ENCODE peak calls at places on chromosomes 2 and 18, in nine cellular contexts. One of them, this sample, is unnamed.

GRCh38 chr2:61632276-61633169 is 94.4 kb upstream of the XPO1 start:
- DNase-seq in lower lobe of right lung: no peak
- DNase-seq in IMR-90: no peak
- DNase-seq in astrocyte of the spinal cord: peak; percentile 28
- DNase-seq in fibroblast of lung: no peak
- DNase-seq in AG04450: no peak
- DNase-seq in stomach: no peak
- DNase-seq in HepG2: no peak
- DNase-seq in NT2/D1: no peak
- DNase-seq in this sample: no peak

GRCh38 chr18:74550886-74551285 is 16.6 kb downstream of the CNDP1 start:
- DNase-seq in lower lobe of right lung: no peak
- DNase-seq in IMR-90: no peak
- DNase-seq in astrocyte of the spinal cord: no peak
- DNase-seq in fibroblast of lung: no peak
- DNase-seq in AG04450: no peak
- DNase-seq in stomach: no peak
- DNase-seq in HepG2: no peak
- DNase-seq in NT2/D1: no peak
- DNase-seq in this sample: no peak

GRCh38 chr18:10715791-10716190 is 190.0 kb downstream of the NAPG start:
- DNase-seq in lower lobe of right lung: no peak
- DNase-seq in IMR-90: peak; percentile 73
- DNase-seq in astrocyte of the spinal cord: peak; percentile 42
- DNase-seq in fibroblast of lung: peak; percentile 72
- DNase-seq in AG04450: no peak
- DNase-seq in stomach: no peak
- DNase-seq in HepG2: no peak
- DNase-seq in NT2/D1: no peak
- DNase-seq in this sample: no peak

GRCh38 chr2:203683932-203684556 is 22.4 kb upstream of the CD28 start:
- DNase-seq in lower lobe of right lung: no peak
- DNase-seq in IMR-90: peak; percentile 92
- DNase-seq in astrocyte of the spinal cord: peak; percentile 88
- DNase-seq in fibroblast of lung: peak; percentile 69
- DNase-seq in AG04450: peak; percentile 55
- DNase-seq in stomach: no peak
- DNase-seq in HepG2: peak; percentile 71
- DNase-seq in NT2/D1: no peak
- DNase-seq in this sample: no peak

GRCh38 chr18:21004721-21005120 is 106.9 kb downstream of the ROCK1 start:
- DNase-seq in lower lobe of right lung: no peak
- DNase-seq in IMR-90: peak; percentile 86
- DNase-seq in astrocyte of the spinal cord: peak; percentile 84
- DNase-seq in fibroblast of lung: peak; percentile 94
- DNase-seq in AG04450: peak; percentile 15
- DNase-seq in stomach: no peak
- DNase-seq in HepG2: no peak
- DNase-seq in NT2/D1: no peak
- DNase-seq in this sample: no peak

GRCh38 chr2:132670104-132670960 is at the start of gene LYPD1:
- DNase-seq in lower lobe of right lung: peak; percentile 46
- DNase-seq in IMR-90: no peak
- DNase-seq in astrocyte of the spinal cord: peak; percentile 65
- DNase-seq in fibroblast of lung: no peak
- DNase-seq in AG04450: no peak
- DNase-seq in stomach: no peak
- DNase-seq in HepG2: no peak
- DNase-seq in NT2/D1: no peak
- DNase-seq in this sample: no peak

GRCh38 chr2:76008001-76008702 is 297.4 kb upstream of the GCFC2 start:
- DNase-seq in lower lobe of right lung: peak; percentile 45
- DNase-seq in IMR-90: no peak
- DNase-seq in astrocyte of the spinal cord: no peak
- DNase-seq in fibroblast of lung: no peak
- DNase-seq in AG04450: no peak
- DNase-seq in stomach: peak; percentile 81
- DNase-seq in HepG2: no peak
- DNase-seq in NT2/D1: peak; percentile 6
- DNase-seq in this sample: peak; percentile 83

GRCh38 chr2:189082576-189082975 is 97.0 kb downstream of the COL5A2 start:
- DNase-seq in lower lobe of right lung: peak; percentile 45
- DNase-seq in IMR-90: peak; percentile 86
- DNase-seq in astrocyte of the spinal cord: peak; percentile 82
- DNase-seq in fibroblast of lung: peak; percentile 97
- DNase-seq in AG04450: no peak
- DNase-seq in stomach: no peak
- DNase-seq in HepG2: no peak
- DNase-seq in NT2/D1: no peak
- DNase-seq in this sample: no peak

GRCh38 chr18:39244242-39244641 is 1678.6 kb upstream of the CELF4 start:
- DNase-seq in lower lobe of right lung: no peak
- DNase-seq in IMR-90: no peak
- DNase-seq in astrocyte of the spinal cord: no peak
- DNase-seq in fibroblast of lung: no peak
- DNase-seq in AG04450: no peak
- DNase-seq in stomach: no peak
- DNase-seq in HepG2: no peak
- DNase-seq in NT2/D1: no peak
- DNase-seq in this sample: no peak

GRCh38 chr2:198518935-198519334 is 714.5 kb downstream of the PLCL1 start:
- DNase-seq in lower lobe of right lung: no peak
- DNase-seq in IMR-90: no peak
- DNase-seq in astrocyte of the spinal cord: no peak
- DNase-seq in fibroblast of lung: no peak
- DNase-seq in AG04450: no peak
- DNase-seq in stomach: no peak
- DNase-seq in HepG2: no peak
- DNase-seq in NT2/D1: no peak
- DNase-seq in this sample: no peak

GRCh38 chr18:46343940-46344372 is 239.8 kb downstream of the HAUS1 start:
- DNase-seq in lower lobe of right lung: peak; percentile 61
- DNase-seq in IMR-90: no peak
- DNase-seq in astrocyte of the spinal cord: no peak
- DNase-seq in fibroblast of lung: no peak
- DNase-seq in AG04450: no peak
- DNase-seq in stomach: no peak
- DNase-seq in HepG2: no peak
- DNase-seq in NT2/D1: no peak
- DNase-seq in this sample: no peak

GRCh38 chr18:27331606-27332005 is 146.5 kb upstream of the CHST9 start:
- DNase-seq in lower lobe of right lung: no peak
- DNase-seq in IMR-90: no peak
- DNase-seq in astrocyte of the spinal cord: no peak
- DNase-seq in fibroblast of lung: no peak
- DNase-seq in AG04450: no peak
- DNase-seq in stomach: no peak
- DNase-seq in HepG2: no peak
- DNase-seq in NT2/D1: no peak
- DNase-seq in this sample: no peak

GRCh38 chr2:7674606-7675005 is 757.4 kb downstream of the RNF144A start:
- DNase-seq in lower lobe of right lung: no peak
- DNase-seq in IMR-90: no peak
- DNase-seq in astrocyte of the spinal cord: no peak
- DNase-seq in fibroblast of lung: no peak
- DNase-seq in AG04450: no peak
- DNase-seq in stomach: no peak
- DNase-seq in HepG2: no peak
- DNase-seq in NT2/D1: no peak
- DNase-seq in this sample: no peak

DNA sequence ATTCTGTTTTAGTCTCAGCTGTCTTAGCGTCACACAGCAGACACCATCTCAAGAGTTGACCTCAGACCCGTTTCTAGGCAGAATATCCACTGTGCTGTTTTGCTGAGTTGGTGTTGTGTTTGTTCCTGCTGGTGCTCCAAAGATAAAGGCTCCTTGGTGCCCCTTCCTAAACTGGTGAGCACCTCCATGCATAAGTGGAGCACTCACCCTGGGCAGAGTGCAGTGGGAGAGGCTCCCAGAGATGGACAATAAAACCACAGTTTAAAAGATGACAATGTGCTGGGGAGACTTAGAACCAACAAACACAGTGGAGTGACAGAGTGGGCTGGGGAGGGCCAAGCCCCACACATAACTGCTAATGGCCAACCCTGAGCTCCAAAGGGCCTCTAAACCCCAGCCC is 271.1 kb downstream of the PHLPP1 start:
- DNase-seq in lower lobe of right lung: no peak
- DNase-seq in IMR-90: no peak
- DNase-seq in astrocyte of the spinal cord: no peak
- DNase-seq in fibroblast of lung: no peak
- DNase-seq in AG04450: no peak
- DNase-seq in stomach: no peak
- DNase-seq in HepG2: no peak
- DNase-seq in NT2/D1: no peak
- DNase-seq in this sample: no peak
- H3K4me3 ChIP-seq in lower lobe of right lung: no peak overlapping the region
- H3K4me3 ChIP-seq in IMR-90: no peak overlapping the region
- H3K4me3 ChIP-seq in astrocyte of the spinal cord: no peak overlapping the region
- H3K4me3 ChIP-seq in fibroblast of lung: no peak overlapping the region
- H3K4me3 ChIP-seq in AG04450: no peak overlapping the region
- H3K4me3 ChIP-seq in stomach: no peak overlapping the region
- H3K4me3 ChIP-seq in HepG2: no peak overlapping the region
- H3K4me3 ChIP-seq in NT2/D1: no peak overlapping the region
- H3K4me3 ChIP-seq in this sample: no peak overlapping the region

GRCh38 chr2:74188018-74188601 is 9.4 kb upstream of the MOB1A start:
- DNase-seq in lower lobe of right lung: no peak
- DNase-seq in IMR-90: peak; percentile 90
- DNase-seq in astrocyte of the spinal cord: peak; percentile 54
- DNase-seq in fibroblast of lung: peak; percentile 76
- DNase-seq in AG04450: peak; percentile 50
- DNase-seq in stomach: no peak
- DNase-seq in HepG2: peak; percentile 33
- DNase-seq in NT2/D1: no peak
- DNase-seq in this sample: no peak
- H3K4me3 ChIP-seq in lower lobe of right lung: no peak overlapping the region
- H3K4me3 ChIP-seq in IMR-90: no peak overlapping the region
- H3K4me3 ChIP-seq in astrocyte of the spinal cord: no peak overlapping the region
- H3K4me3 ChIP-seq in fibroblast of lung: no peak overlapping the region
- H3K4me3 ChIP-seq in AG04450: no peak overlapping the region
- H3K4me3 ChIP-seq in stomach: no peak overlapping the region
- H3K4me3 ChIP-seq in HepG2: no peak overlapping the region
- H3K4me3 ChIP-seq in NT2/D1: no peak overlapping the region
- H3K4me3 ChIP-seq in this sample: no peak overlapping the region

DNA sequence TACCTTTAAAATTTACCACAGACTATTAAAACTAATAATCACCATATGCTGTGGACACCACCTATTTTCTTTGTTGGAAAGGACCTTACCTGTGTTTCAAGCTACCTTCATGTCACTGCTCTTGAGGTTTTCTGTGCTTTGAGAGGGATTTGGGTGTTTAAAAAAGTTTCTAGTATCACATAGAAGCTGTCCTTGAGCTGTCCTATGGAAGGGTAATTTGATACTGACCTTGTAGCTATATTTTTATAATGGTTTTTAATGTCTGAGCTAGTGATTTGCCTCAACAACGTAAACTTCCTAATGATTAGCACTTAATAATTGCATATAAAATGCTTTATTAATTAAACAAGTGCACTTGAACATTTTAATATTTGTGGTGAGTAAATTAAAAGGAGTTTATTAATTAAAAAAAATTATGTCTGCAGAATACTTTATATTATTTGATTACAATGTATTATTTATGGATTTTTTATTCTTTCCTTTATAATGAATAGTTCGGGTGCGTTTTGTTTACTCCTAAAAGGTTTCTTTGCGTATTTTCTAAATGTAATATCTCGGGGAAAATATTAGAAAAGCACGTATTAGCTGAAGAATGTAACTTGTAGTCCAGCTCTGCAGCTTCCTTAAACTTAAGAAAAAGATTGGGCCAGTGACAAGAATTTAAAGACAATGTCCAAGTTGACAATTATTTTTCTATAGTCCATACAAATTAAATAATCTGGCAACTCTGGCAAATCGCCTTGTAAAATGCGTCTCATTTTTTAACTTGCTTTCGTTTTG is 2.3 kb downstream of the HOXD8 start:
- DNase-seq in lower lobe of right lung: no peak
- DNase-seq in IMR-90: no peak
- DNase-seq in astrocyte of the spinal cord: peak; percentile 11
- DNase-seq in fibroblast of lung: no peak
- DNase-seq in AG04450: no peak
- DNase-seq in stomach: no peak
- DNase-seq in HepG2: no peak
- DNase-seq in NT2/D1: no peak
- DNase-seq in this sample: no peak
- H3K4me3 ChIP-seq in lower lobe of right lung: peak overlapping the region; percentile 29
- H3K4me3 ChIP-seq in IMR-90: peak overlapping the region; percentile 39
- H3K4me3 ChIP-seq in astrocyte of the spinal cord: peak overlapping the region; percentile 37
- H3K4me3 ChIP-seq in fibroblast of lung: peak overlapping the region; percentile 23
- H3K4me3 ChIP-seq in AG04450: peak overlapping the region; percentile 35
- H3K4me3 ChIP-seq in stomach: peak overlapping the region; percentile 35
- H3K4me3 ChIP-seq in HepG2: peak overlapping the region; percentile 8
- H3K4me3 ChIP-seq in NT2/D1: no peak overlapping the region
- H3K4me3 ChIP-seq in this sample: peak overlapping the region; percentile 13

GRCh38 chr18:35029103-35029502 is 12.1 kb upstream of the MAPRE2 start:
- DNase-seq in lower lobe of right lung: peak; percentile 38
- DNase-seq in IMR-90: peak; percentile 69
- DNase-seq in astrocyte of the spinal cord: peak; percentile 57
- DNase-seq in fibroblast of lung: peak; percentile 66
- DNase-seq in AG04450: peak; percentile 23
- DNase-seq in stomach: no peak
- DNase-seq in HepG2: no peak
- DNase-seq in NT2/D1: no peak
- DNase-seq in this sample: no peak

GRCh38 chr18:35028556-35028955 is 12.7 kb upstream of the MAPRE2 start:
- DNase-seq in lower lobe of right lung: no peak
- DNase-seq in IMR-90: no peak
- DNase-seq in astrocyte of the spinal cord: no peak
- DNase-seq in fibroblast of lung: peak; percentile 63
- DNase-seq in AG04450: no peak
- DNase-seq in stomach: no peak
- DNase-seq in HepG2: no peak
- DNase-seq in NT2/D1: no peak
- DNase-seq in this sample: no peak

GRCh38 chr18:35032113-35032512 is 9.1 kb upstream of the MAPRE2 start:
- DNase-seq in lower lobe of right lung: no peak
- DNase-seq in IMR-90: no peak
- DNase-seq in astrocyte of the spinal cord: no peak
- DNase-seq in fibroblast of lung: no peak
- DNase-seq in AG04450: no peak
- DNase-seq in stomach: no peak
- DNase-seq in HepG2: no peak
- DNase-seq in NT2/D1: no peak
- DNase-seq in this sample: no peak

GRCh38 chr18:35030234-35030989 is 10.8 kb upstream of the MAPRE2 start:
- DNase-seq in lower lobe of right lung: no peak
- DNase-seq in IMR-90: no peak
- DNase-seq in astrocyte of the spinal cord: no peak
- DNase-seq in fibroblast of lung: no peak
- DNase-seq in AG04450: no peak
- DNase-seq in stomach: no peak
- DNase-seq in HepG2: no peak
- DNase-seq in NT2/D1: no peak
- DNase-seq in this sample: no peak

DNA sequence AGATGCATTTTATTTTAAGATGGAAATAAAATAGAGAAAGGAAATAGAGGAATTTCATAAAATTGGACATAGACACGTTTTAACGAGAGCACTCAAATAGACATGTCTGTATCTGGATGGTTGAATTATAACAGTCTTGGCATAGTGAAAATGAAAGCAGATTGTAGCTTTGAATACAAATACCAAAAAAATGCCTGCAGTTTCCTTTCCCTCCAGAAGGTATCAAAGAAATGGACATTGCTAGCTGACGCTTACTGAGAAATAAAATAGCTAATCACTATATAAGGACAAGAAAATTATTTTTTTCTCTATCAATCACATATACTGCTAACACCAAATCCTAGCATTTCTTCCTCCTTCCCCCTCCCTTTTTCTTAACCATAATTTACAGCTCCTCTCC is 11.4 kb upstream of the MAPRE2 start:
- DNase-seq in lower lobe of right lung: no peak
- DNase-seq in IMR-90: no peak
- DNase-seq in astrocyte of the spinal cord: no peak
- DNase-seq in fibroblast of lung: peak; percentile 31
- DNase-seq in AG04450: no peak
- DNase-seq in stomach: no peak
- DNase-seq in HepG2: no peak
- DNase-seq in NT2/D1: no peak
- DNase-seq in this sample: no peak
- H3K4me3 ChIP-seq in lower lobe of right lung: peak overlapping the region; percentile 37
- H3K4me3 ChIP-seq in IMR-90: no peak overlapping the region
- H3K4me3 ChIP-seq in astrocyte of the spinal cord: no peak overlapping the region
- H3K4me3 ChIP-seq in fibroblast of lung: no peak overlapping the region
- H3K4me3 ChIP-seq in AG04450: no peak overlapping the region
- H3K4me3 ChIP-seq in stomach: peak overlapping the region; percentile 33
- H3K4me3 ChIP-seq in HepG2: no peak overlapping the region
- H3K4me3 ChIP-seq in NT2/D1: no peak overlapping the region
- H3K4me3 ChIP-seq in this sample: no peak overlapping the region

This sample was measured in HAP-1.